ENCODE peak calls at places on chromosomes 13 and 19, in eight cellular contexts. B is astrocyte; Z is left ventricle myocardium inferior; X is fibroblast of villous mesenchyme; R is aorta; M is astrocyte of the spinal cord; G is GM10248; V is stimulated activated naive B cell treated with anti-CD40 and anti-IgM and Interleukin-4, amounts not matched to agents 10 μg/mL and 1 μg/mL and 100 μg/mL, for 72 hours. A is an unnamed sample.

GRCh38 chr19:46493236-46494114 is 2.2 kb downstream of the PNMA8B start:
- DNase-seq in B (no peak), Z (peak; percentile 54), X (no peak), R (peak; percentile 85), M (no peak), G (peak; percentile 22), V (no peak), A (peak; percentile 85)

GRCh38 chr19:40907968-40908735 is 26.1 kb upstream of the CYP2A7 start:
- DNase-seq in B (no peak), Z (no peak), X (no peak), R (no peak), M (no peak), G (no peak), V (no peak), A (no peak)

GRCh38 chr19:39842693-39843435 is 3.3 kb downstream of the FBL start:
- DNase-seq in B (no peak), Z (no peak), X (no peak), R (no peak), M (no peak), G (no peak), V (no peak), A (no peak)

GRCh38 chr19:20078696-20079095 is 896 bp downstream of the ZNF90 start:
- DNase-seq in B (peak; percentile 18), Z (peak; percentile 18), X (peak; percentile 80), R (peak; percentile 78), M (peak; percentile 24), G (peak; percentile 12), V (peak; percentile 8), A (no peak)

GRCh38 chr19:50567052-50567841 is 988 bp downstream of the LRRC4B start:
- DNase-seq in B (no peak), Z (no peak), X (no peak), R (no peak), M (no peak), G (no peak), V (no peak), A (no peak)

GRCh38 chr13:90974249-90974954 is 373.1 kb upstream of the MIR17HG start:
- DNase-seq in B (no peak), Z (no peak), X (no peak), R (no peak), M (no peak), G (no peak), V (no peak), A (no peak)

GRCh38 chr13:79361299-79361698 is 44.8 kb downstream of the RBM26 start:
- DNase-seq in B (no peak), Z (no peak), X (no peak), R (no peak), M (no peak), G (no peak), V (no peak), A (no peak)

GRCh38 chr13:44573790-44574465 is 2.2 kb downstream of the TSC22D1 start:
- DNase-seq in B (peak; percentile 76), Z (no peak), X (peak; percentile 17), R (no peak), M (peak; percentile 83), G (peak; percentile 25), V (no peak), A (no peak)

GRCh38 chr13:93450226-93450625 is 223.6 kb downstream of the GPC6 start:
- DNase-seq in B (peak; percentile 75), Z (no peak), X (peak; percentile 77), R (no peak), M (peak; percentile 26), G (no peak), V (no peak), A (no peak)

GRCh38 chr19:28468701-28469459 is 744.1 kb downstream of the UQCRFS1 start:
- DNase-seq in B (peak; percentile 69), Z (no peak), X (no peak), R (no peak), M (peak; percentile 39), G (no peak), V (peak; percentile 27), A (peak; percentile 83)

GRCh38 chr19:49106648-49107135 is 7.5 kb upstream of the LIN7B start:
- DNase-seq in B (no peak), Z (peak; percentile 48), X (peak; percentile 51), R (no peak), M (peak; percentile 37), G (no peak), V (peak; percentile 42), A (no peak)

GRCh38 chr13:79990048-79990447 is 350.9 kb downstream of the SPRY2 start:
- DNase-seq in B (peak; percentile 31), Z (no peak), X (no peak), R (no peak), M (no peak), G (no peak), V (no peak), A (no peak)

GRCh38 chr13:37198629-37199028 is 93.2 kb upstream of the CSNK1A1L start:
- DNase-seq in B (no peak), Z (no peak), X (no peak), R (no peak), M (no peak), G (no peak), V (no peak), A (no peak)

GRCh38 chr19:15979293-15979692 is 30.5 kb downstream of the OR10H4 start:
- DNase-seq in B (no peak), Z (no peak), X (no peak), R (no peak), M (no peak), G (no peak), V (no peak), A (no peak)

GRCh38 chr13:76014618-76015315 is 378.6 kb downstream of the LMO7 start:
- DNase-seq in B (peak; percentile 63), Z (no peak), X (no peak), R (no peak), M (peak; percentile 53), G (no peak), V (no peak), A (no peak)

GRCh38 chr19:46609511-46610412 is 8.6 kb downstream of the CALM3 start:
- DNase-seq in B (no peak), Z (peak; percentile 13), X (no peak), R (peak; percentile 62), M (no peak), G (peak; percentile 7), V (no peak), A (peak; percentile 74)

GRCh38 chr19:6610934-6611370 is 20.0 kb upstream of the CD70 start:
- DNase-seq in B (peak; percentile 99), Z (no peak), X (peak; percentile 2), R (no peak), M (peak; percentile 92), G (no peak), V (no peak), A (no peak)

GRCh38 chr13:26220575-26220974 is 1.5 kb downstream of the RNF6 start:
- DNase-seq in B (peak; percentile 63), Z (no peak), X (peak; percentile 50), R (no peak), M (peak; percentile 25), G (no peak), V (no peak), A (no peak)

GRCh38 chr19:47756953-47757608 is 11.7 kb downstream of the NOP53 start:
- DNase-seq in B (no peak), Z (no peak), X (no peak), R (no peak), M (no peak), G (peak; percentile 11), V (no peak), A (no peak)

GRCh38 chr19:8614455-8614854 is 3.9 kb upstream of the ADAMTS10 start:
- DNase-seq in B (no peak), Z (no peak), X (no peak), R (no peak), M (no peak), G (no peak), V (no peak), A (no peak)

GRCh38 chr19:49514151-49514550 is 1.7 kb downstream of the FCGRT start:
- DNase-seq in B (no peak), Z (no peak), X (no peak), R (no peak), M (no peak), G (no peak), V (no peak), A (no peak)

GRCh38 chr19:16659832-16660708 is at the start of gene SMIM7:
- DNase-seq in B (peak; percentile 95), Z (peak; percentile 98), X (peak; percentile 98), R (peak; percentile 99), M (peak; percentile 99), G (peak; percentile 99), V (peak; percentile 99), A (peak; percentile 99)

GRCh38 chr19:4556574-4557185 is 2.8 kb downstream of the SEMA6B start:
- DNase-seq in B (no peak), Z (no peak), X (peak; percentile 49), R (no peak), M (no peak), G (no peak), V (no peak), A (no peak)

GRCh38 chr13:40492511-40492910 is 173.9 kb downstream of the FOXO1 start:
- DNase-seq in B (no peak), Z (peak; percentile 74), X (no peak), R (no peak), M (no peak), G (no peak), V (no peak), A (no peak)

GRCh38 chr19:10431254-10431942 is 11.1 kb downstream of the PDE4A start:
- DNase-seq in B (no peak), Z (peak; percentile 32), X (peak; percentile 31), R (peak; percentile 75), M (no peak), G (peak; percentile 62), V (peak; percentile 68), A (no peak)

GRCh38 chr13:69585656-69586055 is 522.0 kb upstream of the ATXN8OS start:
- DNase-seq in B (no peak), Z (no peak), X (no peak), R (no peak), M (no peak), G (no peak), V (no peak), A (no peak)

GRCh38 chr19:55232284-55232597 is 3.7 kb upstream of the TMEM86B start:
- DNase-seq in B (no peak), Z (no peak), X (no peak), R (peak; percentile 65), M (no peak), G (no peak), V (no peak), A (peak; percentile 67)

GRCh38 chr19:18992696-18993095 is 40.6 kb downstream of the SUGP2 start:
- DNase-seq in B (no peak), Z (no peak), X (no peak), R (no peak), M (no peak), G (no peak), V (no peak), A (no peak)

GRCh38 chr19:36120092-36120983 is 5.1 kb downstream of the TBCB start:
- DNase-seq in B (no peak), Z (no peak), X (no peak), R (no peak), M (no peak), G (no peak), V (no peak), A (no peak)

GRCh38 chr13:90320663-90321062 is 1026.8 kb upstream of the MIR17HG start:
- DNase-seq in B (no peak), Z (no peak), X (no peak), R (no peak), M (no peak), G (no peak), V (no peak), A (no peak)

GRCh38 chr13:51524312-51524711 is 60.0 kb upstream of the WDFY2 start:
- DNase-seq in B (no peak), Z (no peak), X (peak; percentile 79), R (no peak), M (no peak), G (no peak), V (no peak), A (no peak)

GRCh38 chr13:74987124-74987690 is 494.8 kb downstream of the TBC1D4 start:
- DNase-seq in B (no peak), Z (no peak), X (no peak), R (no peak), M (no peak), G (no peak), V (no peak), A (no peak)

GRCh38 chr19:34220472-34221063 is 33.8 kb upstream of the GARRE1 start:
- DNase-seq in B (peak; percentile 36), Z (no peak), X (peak; percentile 71), R (no peak), M (peak; percentile 57), G (peak; percentile 53), V (peak; percentile 22), A (no peak)

GRCh38 chr13:38688674-38689073 is 1.8 kb downstream of the FREM2 start:
- DNase-seq in B (no peak), Z (no peak), X (no peak), R (peak; percentile 70), M (no peak), G (no peak), V (no peak), A (no peak)

A was measured in posterior vena cava.